ENCODE peak calls at places on chromosomes 5 and 9, in ten cellular contexts. One of them, this sample, is unnamed.

GRCh38 chr9:5388026-5388806 is 48.5 kb upstream of the RLN1 start:
- DNase-seq in fibroblast of gingiva: no peak
- DNase-seq in Peyer's patch: no peak
- DNase-seq in glutamatergic neuron: no peak
- DNase-seq in stimulated activated CD4-positive, alpha-beta T cell treated with anti-CD3 and anti-CD28 coated beads, Interleukin-15, amount 100 ng/mL, for 1 hour: no peak
- DNase-seq in H54: no peak
- DNase-seq in A172: no peak
- DNase-seq in heart left ventricle: no peak
- DNase-seq in T-helper 1 cell: no peak
- DNase-seq in H9: no peak
- DNase-seq in this sample: no peak

GRCh38 chr9:21677387-21677786 is 125.0 kb upstream of the MTAP start:
- DNase-seq in fibroblast of gingiva: no peak
- DNase-seq in Peyer's patch: no peak
- DNase-seq in glutamatergic neuron: no peak
- DNase-seq in stimulated activated CD4-positive, alpha-beta T cell treated with anti-CD3 and anti-CD28 coated beads, Interleukin-15, amount 100 ng/mL, for 1 hour: no peak
- DNase-seq in H54: no peak
- DNase-seq in A172: no peak
- DNase-seq in heart left ventricle: no peak
- DNase-seq in T-helper 1 cell: no peak
- DNase-seq in H9: no peak
- DNase-seq in this sample: no peak

GRCh38 chr9:96491079-96491879 is 41.3 kb downstream of the HABP4 start:
- DNase-seq in fibroblast of gingiva: peak; percentile 47
- DNase-seq in Peyer's patch: no peak
- DNase-seq in glutamatergic neuron: no peak
- DNase-seq in stimulated activated CD4-positive, alpha-beta T cell treated with anti-CD3 and anti-CD28 coated beads, Interleukin-15, amount 100 ng/mL, for 1 hour: no peak
- DNase-seq in H54: no peak
- DNase-seq in A172: no peak
- DNase-seq in heart left ventricle: no peak
- DNase-seq in T-helper 1 cell: no peak
- DNase-seq in H9: no peak
- DNase-seq in this sample: no peak

GRCh38 chr9:78821126-78821822 is 524.3 kb downstream of the PSAT1 start:
- DNase-seq in fibroblast of gingiva: peak; percentile 10
- DNase-seq in Peyer's patch: no peak
- DNase-seq in glutamatergic neuron: no peak
- DNase-seq in stimulated activated CD4-positive, alpha-beta T cell treated with anti-CD3 and anti-CD28 coated beads, Interleukin-15, amount 100 ng/mL, for 1 hour: no peak
- DNase-seq in H54: peak; percentile 53
- DNase-seq in A172: peak; percentile 89
- DNase-seq in heart left ventricle: no peak
- DNase-seq in T-helper 1 cell: no peak
- DNase-seq in H9: no peak
- DNase-seq in this sample: no peak

GRCh38 chr5:100690036-100690560 is 154.9 kb downstream of the FAM174A start:
- DNase-seq in fibroblast of gingiva: no peak
- DNase-seq in Peyer's patch: no peak
- DNase-seq in glutamatergic neuron: no peak
- DNase-seq in stimulated activated CD4-positive, alpha-beta T cell treated with anti-CD3 and anti-CD28 coated beads, Interleukin-15, amount 100 ng/mL, for 1 hour: no peak
- DNase-seq in H54: no peak
- DNase-seq in A172: peak; percentile 33
- DNase-seq in heart left ventricle: no peak
- DNase-seq in T-helper 1 cell: no peak
- DNase-seq in H9: no peak
- DNase-seq in this sample: no peak

GRCh38 chr9:96014078-96014477 is 138.6 kb downstream of the ERCC6L2 start:
- DNase-seq in fibroblast of gingiva: no peak
- DNase-seq in Peyer's patch: no peak
- DNase-seq in glutamatergic neuron: no peak
- DNase-seq in stimulated activated CD4-positive, alpha-beta T cell treated with anti-CD3 and anti-CD28 coated beads, Interleukin-15, amount 100 ng/mL, for 1 hour: peak; percentile 23
- DNase-seq in H54: no peak
- DNase-seq in A172: no peak
- DNase-seq in heart left ventricle: no peak
- DNase-seq in T-helper 1 cell: peak; percentile 40
- DNase-seq in H9: no peak
- DNase-seq in this sample: no peak

GRCh38 chr9:107275530-107275929 is 7.5 kb upstream of the RAD23B start:
- DNase-seq in fibroblast of gingiva: no peak
- DNase-seq in Peyer's patch: no peak
- DNase-seq in glutamatergic neuron: no peak
- DNase-seq in stimulated activated CD4-positive, alpha-beta T cell treated with anti-CD3 and anti-CD28 coated beads, Interleukin-15, amount 100 ng/mL, for 1 hour: no peak
- DNase-seq in H54: no peak
- DNase-seq in A172: no peak
- DNase-seq in heart left ventricle: no peak
- DNase-seq in T-helper 1 cell: no peak
- DNase-seq in H9: no peak
- DNase-seq in this sample: no peak

GRCh38 chr5:149938272-149938671 is 6.3 kb downstream of the PDE6A start:
- DNase-seq in fibroblast of gingiva: peak; percentile 31
- DNase-seq in Peyer's patch: peak; percentile 61
- DNase-seq in glutamatergic neuron: no peak
- DNase-seq in stimulated activated CD4-positive, alpha-beta T cell treated with anti-CD3 and anti-CD28 coated beads, Interleukin-15, amount 100 ng/mL, for 1 hour: no peak
- DNase-seq in H54: no peak
- DNase-seq in A172: peak; percentile 76
- DNase-seq in heart left ventricle: peak; percentile 44
- DNase-seq in T-helper 1 cell: no peak
- DNase-seq in H9: no peak
- DNase-seq in this sample: no peak

GRCh38 chr9:9612755-9613154 is 1000.0 kb downstream of the PTPRD start:
- DNase-seq in fibroblast of gingiva: no peak
- DNase-seq in Peyer's patch: no peak
- DNase-seq in glutamatergic neuron: no peak
- DNase-seq in stimulated activated CD4-positive, alpha-beta T cell treated with anti-CD3 and anti-CD28 coated beads, Interleukin-15, amount 100 ng/mL, for 1 hour: no peak
- DNase-seq in H54: no peak
- DNase-seq in A172: no peak
- DNase-seq in heart left ventricle: no peak
- DNase-seq in T-helper 1 cell: no peak
- DNase-seq in H9: no peak
- DNase-seq in this sample: no peak

GRCh38 chr5:10556331-10556807 is 7.5 kb upstream of the ANKRD33B start:
- DNase-seq in fibroblast of gingiva: peak; percentile 28
- DNase-seq in Peyer's patch: no peak
- DNase-seq in glutamatergic neuron: no peak
- DNase-seq in stimulated activated CD4-positive, alpha-beta T cell treated with anti-CD3 and anti-CD28 coated beads, Interleukin-15, amount 100 ng/mL, for 1 hour: no peak
- DNase-seq in H54: peak; percentile 82
- DNase-seq in A172: peak; percentile 86
- DNase-seq in heart left ventricle: no peak
- DNase-seq in T-helper 1 cell: no peak
- DNase-seq in H9: no peak
- DNase-seq in this sample: peak; percentile 72

GRCh38 chr5:87099246-87099914 is 168.3 kb upstream of the RASA1 start:
- DNase-seq in fibroblast of gingiva: no peak
- DNase-seq in Peyer's patch: no peak
- DNase-seq in glutamatergic neuron: no peak
- DNase-seq in stimulated activated CD4-positive, alpha-beta T cell treated with anti-CD3 and anti-CD28 coated beads, Interleukin-15, amount 100 ng/mL, for 1 hour: no peak
- DNase-seq in H54: no peak
- DNase-seq in A172: no peak
- DNase-seq in heart left ventricle: no peak
- DNase-seq in T-helper 1 cell: no peak
- DNase-seq in H9: no peak
- DNase-seq in this sample: no peak

GRCh38 chr9:118637681-118638080 is 731.6 kb downstream of the BRINP1 start:
- DNase-seq in fibroblast of gingiva: no peak
- DNase-seq in Peyer's patch: no peak
- DNase-seq in glutamatergic neuron: no peak
- DNase-seq in stimulated activated CD4-positive, alpha-beta T cell treated with anti-CD3 and anti-CD28 coated beads, Interleukin-15, amount 100 ng/mL, for 1 hour: no peak
- DNase-seq in H54: no peak
- DNase-seq in A172: no peak
- DNase-seq in heart left ventricle: no peak
- DNase-seq in T-helper 1 cell: no peak
- DNase-seq in H9: no peak
- DNase-seq in this sample: no peak

GRCh38 chr5:153122416-153122815 is 368.1 kb upstream of the GRIA1 start:
- DNase-seq in fibroblast of gingiva: no peak
- DNase-seq in Peyer's patch: no peak
- DNase-seq in glutamatergic neuron: no peak
- DNase-seq in stimulated activated CD4-positive, alpha-beta T cell treated with anti-CD3 and anti-CD28 coated beads, Interleukin-15, amount 100 ng/mL, for 1 hour: no peak
- DNase-seq in H54: no peak
- DNase-seq in A172: no peak
- DNase-seq in heart left ventricle: no peak
- DNase-seq in T-helper 1 cell: no peak
- DNase-seq in H9: no peak
- DNase-seq in this sample: no peak

GRCh38 chr9:127122176-127123151 is at the start of gene ANGPTL2:
- DNase-seq in fibroblast of gingiva: peak; percentile 98
- DNase-seq in Peyer's patch: peak; percentile 69
- DNase-seq in glutamatergic neuron: peak; percentile 87
- DNase-seq in stimulated activated CD4-positive, alpha-beta T cell treated with anti-CD3 and anti-CD28 coated beads, Interleukin-15, amount 100 ng/mL, for 1 hour: no peak
- DNase-seq in H54: peak; percentile 52
- DNase-seq in A172: peak; percentile 40
- DNase-seq in heart left ventricle: peak; percentile 95
- DNase-seq in T-helper 1 cell: no peak
- DNase-seq in H9: peak; percentile 97
- DNase-seq in this sample: peak; percentile 96

GRCh38 chr5:179819296-179820126 is 1.2 kb upstream of the SQSTM1 start:
- DNase-seq in fibroblast of gingiva: peak; percentile 71
- DNase-seq in Peyer's patch: peak; percentile 82
- DNase-seq in glutamatergic neuron: peak; percentile 58
- DNase-seq in stimulated activated CD4-positive, alpha-beta T cell treated with anti-CD3 and anti-CD28 coated beads, Interleukin-15, amount 100 ng/mL, for 1 hour: no peak
- DNase-seq in H54: peak; percentile 85
- DNase-seq in A172: peak; percentile 92
- DNase-seq in heart left ventricle: peak; percentile 78
- DNase-seq in T-helper 1 cell: no peak
- DNase-seq in H9: peak; percentile 90
- DNase-seq in this sample: peak; percentile 91

GRCh38 chr9:2134391-2134790 is 119.2 kb downstream of the SMARCA2 start:
- DNase-seq in fibroblast of gingiva: no peak
- DNase-seq in Peyer's patch: no peak
- DNase-seq in glutamatergic neuron: no peak
- DNase-seq in stimulated activated CD4-positive, alpha-beta T cell treated with anti-CD3 and anti-CD28 coated beads, Interleukin-15, amount 100 ng/mL, for 1 hour: no peak
- DNase-seq in H54: no peak
- DNase-seq in A172: no peak
- DNase-seq in heart left ventricle: no peak
- DNase-seq in T-helper 1 cell: no peak
- DNase-seq in H9: no peak
- DNase-seq in this sample: no peak

GRCh38 chr5:140262221-140262620 is 40.7 kb downstream of the PFDN1 start:
- DNase-seq in fibroblast of gingiva: no peak
- DNase-seq in Peyer's patch: no peak
- DNase-seq in glutamatergic neuron: no peak
- DNase-seq in stimulated activated CD4-positive, alpha-beta T cell treated with anti-CD3 and anti-CD28 coated beads, Interleukin-15, amount 100 ng/mL, for 1 hour: no peak
- DNase-seq in H54: no peak
- DNase-seq in A172: no peak
- DNase-seq in heart left ventricle: no peak
- DNase-seq in T-helper 1 cell: no peak
- DNase-seq in H9: no peak
- DNase-seq in this sample: no peak

GRCh38 chr9:4381744-4382143 is 81.9 kb upstream of the GLIS3 start:
- DNase-seq in fibroblast of gingiva: peak; percentile 6
- DNase-seq in Peyer's patch: no peak
- DNase-seq in glutamatergic neuron: no peak
- DNase-seq in stimulated activated CD4-positive, alpha-beta T cell treated with anti-CD3 and anti-CD28 coated beads, Interleukin-15, amount 100 ng/mL, for 1 hour: no peak
- DNase-seq in H54: no peak
- DNase-seq in A172: no peak
- DNase-seq in heart left ventricle: no peak
- DNase-seq in T-helper 1 cell: no peak
- DNase-seq in H9: no peak
- DNase-seq in this sample: no peak

GRCh38 chr9:6567140-6567591 is 78.4 kb downstream of the GLDC start:
- DNase-seq in fibroblast of gingiva: peak; percentile 81
- DNase-seq in Peyer's patch: no peak
- DNase-seq in glutamatergic neuron: no peak
- DNase-seq in stimulated activated CD4-positive, alpha-beta T cell treated with anti-CD3 and anti-CD28 coated beads, Interleukin-15, amount 100 ng/mL, for 1 hour: no peak
- DNase-seq in H54: peak; percentile 27
- DNase-seq in A172: peak; percentile 82
- DNase-seq in heart left ventricle: no peak
- DNase-seq in T-helper 1 cell: no peak
- DNase-seq in H9: no peak
- DNase-seq in this sample: no peak

GRCh38 chr9:3986060-3986459 is 313.8 kb downstream of the GLIS3 start:
- DNase-seq in fibroblast of gingiva: no peak
- DNase-seq in Peyer's patch: no peak
- DNase-seq in glutamatergic neuron: no peak
- DNase-seq in stimulated activated CD4-positive, alpha-beta T cell treated with anti-CD3 and anti-CD28 coated beads, Interleukin-15, amount 100 ng/mL, for 1 hour: no peak
- DNase-seq in H54: no peak
- DNase-seq in A172: no peak
- DNase-seq in heart left ventricle: no peak
- DNase-seq in T-helper 1 cell: no peak
- DNase-seq in H9: no peak
- DNase-seq in this sample: no peak